ENCODE peak calls at places on chromosomes 12 and 14, in seven cellular contexts. L is HCT116, J is HepG2, Z is K562, V is SK-N-SH, K is H1, G is GM12878. T is an unnamed sample.

GRCh38 chr12:114851981-114852380 is 168.0 kb upstream of the TBX3 start:
- DNase-seq in V (no peak), G (no peak), J (no peak), K (no peak), L (no peak), Z (no peak), T (no peak)

GRCh38 chr12:87685696-87686095 is 343.5 kb downstream of the C12orf50 start:
- DNase-seq in L (no peak), V (no peak), J (no peak), Z (no peak), K (no peak), G (no peak), T (no peak)

GRCh38 chr14:100901391-100902183 is 1.9 kb downstream of the RTL1 start:
- DNase-seq in Z (no peak), G (no peak), V (peak), J (no peak), K (peak), L (no peak), T (no peak)

GRCh38 chr12:111444706-111445310 is 39.1 kb downstream of the SH2B3 start:
- DNase-seq in L (no peak), V (no peak), K (peak), J (no peak), G (peak), Z (no peak), T (no peak)

GRCh38 chr14:58639842-58640484 is 2.2 kb downstream of the DACT1 start:
- DNase-seq in K (no peak), Z (peak), J (peak), L (peak), G (peak), V (peak), T (peak)

GRCh38 chr12:11601647-11602046 is 47.8 kb upstream of the ETV6 start:
- DNase-seq in G (no peak), K (no peak), Z (no peak), V (no peak), J (no peak), L (no peak), T (no peak)

GRCh38 chr14:40312296-40312695 is 880.1 kb upstream of the FBXO33 start:
- DNase-seq in J (no peak), G (no peak), L (peak), K (no peak), V (no peak), Z (no peak), T (no peak)

GRCh38 chr12:5808956-5809355 is 136.1 kb downstream of the ANO2 start:
- DNase-seq in G (no peak), V (no peak), J (no peak), K (no peak), Z (no peak), L (peak), T (no peak)

GRCh38 chr12:49912345-49912744 is 8.6 kb upstream of the FAIM2 start:
- DNase-seq in V (no peak), J (no peak), L (no peak), K (no peak), G (no peak), Z (no peak), T (no peak)

GRCh38 chr14:94374749-94375148 is 13.7 kb downstream of the SERPINA1 start:
- DNase-seq in Z (no peak), K (no peak), G (no peak), L (no peak), V (no peak), J (no peak), T (no peak)

GRCh38 chr14:94446126-94446525 is 6.5 kb downstream of the SERPINA11 start:
- DNase-seq in K (no peak), Z (no peak), L (no peak), J (no peak), G (no peak), V (no peak), T (no peak)

GRCh38 chr12:108858399-108859074 is 1.2 kb upstream of the SSH1 start:
- DNase-seq in K (no peak), Z (no peak), V (no peak), G (no peak), J (no peak), L (no peak), T (no peak)

GRCh38 chr12:94150483-94151225 is 2.3 kb downstream of the PLXNC1 start:
- DNase-seq in Z (no peak), L (no peak), K (no peak), G (no peak), J (no peak), V (peak), T (no peak)

GRCh38 chr12:53552346-53553327 is 45.4 kb upstream of the NPFF start:
- DNase-seq in K (no peak), G (no peak), J (no peak), L (no peak), V (no peak), Z (no peak), T (no peak)

GRCh38 chr12:53550595-53550994 is 43.3 kb upstream of the NPFF start:
- DNase-seq in G (no peak), K (no peak), Z (no peak), L (no peak), V (no peak), J (no peak), T (no peak)

DNA sequence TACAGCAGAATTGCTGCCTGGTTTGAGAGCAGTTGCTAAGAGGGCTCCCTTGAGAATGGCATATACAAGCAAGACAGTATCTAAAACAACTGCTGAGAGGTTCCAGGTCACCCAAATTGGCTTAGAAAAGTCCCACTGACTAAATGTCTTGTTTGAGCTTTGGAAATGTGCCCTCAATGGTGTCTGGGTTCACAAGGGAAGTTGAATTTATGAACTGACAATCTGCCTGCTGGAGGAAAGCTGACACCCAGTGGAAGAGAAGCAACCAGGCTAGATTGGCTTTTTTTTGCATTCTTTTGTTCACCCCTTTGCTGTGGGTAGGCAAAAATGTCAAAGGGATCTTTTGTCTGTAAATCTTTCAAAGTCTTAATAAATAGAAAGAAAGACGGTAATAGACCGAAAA is 44.6 kb upstream of the NPFF start:
- DNase-seq in J (no peak), V (no peak), Z (no peak), L (no peak), K (no peak), G (no peak), T (no peak)
- TF ChIP-seq JUND in J (no peak), V (no peak), Z (no peak), L (no peak), K (no peak), G (no peak), T (no peak)

GRCh38 chr12:47021298-47021697 is 58.1 kb upstream of the PCED1B start:
- DNase-seq in J (peak), Z (peak), L (peak), V (peak), K (no peak), G (peak), T (peak)
- TF ChIP-seq JUND in J (no peak), Z (no peak), L (peak), V (peak), K (no peak), G (no peak), T (no peak)

GRCh38 chr14:34180428-34180827 is 229.6 kb upstream of the EGLN3 start:
- DNase-seq in G (no peak), Z (no peak), J (peak), L (no peak), V (no peak), K (no peak), T (no peak)

GRCh38 chr14:34175574-34175973 is 224.7 kb upstream of the EGLN3 start:
- DNase-seq in K (no peak), Z (no peak), J (no peak), G (peak), V (no peak), L (no peak), T (no peak)

GRCh38 chr14:34174973-34175372 is 224.1 kb upstream of the EGLN3 start:
- DNase-seq in L (no peak), K (no peak), V (no peak), G (no peak), Z (no peak), J (no peak), T (no peak)

GRCh38 chr14:34181308-34181707 is 230.4 kb upstream of the EGLN3 start:
- DNase-seq in L (no peak), J (no peak), Z (no peak), K (no peak), V (no peak), G (no peak), T (no peak)

GRCh38 chr14:34179723-34180122 is 228.8 kb upstream of the EGLN3 start:
- DNase-seq in J (no peak), Z (no peak), L (no peak), G (no peak), K (no peak), V (no peak), T (peak)
- TF ChIP-seq JUND in J (no peak), Z (no peak), L (no peak), G (no peak), K (no peak), V (no peak), T (no peak)

GRCh38 chr12:113142173-113142885 is 6.8 kb upstream of the RASAL1 start:
- DNase-seq in Z (no peak), L (no peak), V (peak), K (no peak), J (peak), G (no peak), T (no peak)
- TF ChIP-seq JUND in Z (no peak), L (no peak), V (no peak), K (no peak), J (no peak), G (no peak), T (no peak)

GRCh38 chr14:65303185-65303901 is 109.2 kb upstream of the FUT8 start:
- DNase-seq in G (no peak), L (no peak), J (no peak), V (no peak), K (no peak), Z (no peak), T (no peak)
- TF ChIP-seq JUND in G (no peak), L (no peak), J (no peak), V (no peak), K (no peak), Z (no peak), T (no peak)

DNA sequence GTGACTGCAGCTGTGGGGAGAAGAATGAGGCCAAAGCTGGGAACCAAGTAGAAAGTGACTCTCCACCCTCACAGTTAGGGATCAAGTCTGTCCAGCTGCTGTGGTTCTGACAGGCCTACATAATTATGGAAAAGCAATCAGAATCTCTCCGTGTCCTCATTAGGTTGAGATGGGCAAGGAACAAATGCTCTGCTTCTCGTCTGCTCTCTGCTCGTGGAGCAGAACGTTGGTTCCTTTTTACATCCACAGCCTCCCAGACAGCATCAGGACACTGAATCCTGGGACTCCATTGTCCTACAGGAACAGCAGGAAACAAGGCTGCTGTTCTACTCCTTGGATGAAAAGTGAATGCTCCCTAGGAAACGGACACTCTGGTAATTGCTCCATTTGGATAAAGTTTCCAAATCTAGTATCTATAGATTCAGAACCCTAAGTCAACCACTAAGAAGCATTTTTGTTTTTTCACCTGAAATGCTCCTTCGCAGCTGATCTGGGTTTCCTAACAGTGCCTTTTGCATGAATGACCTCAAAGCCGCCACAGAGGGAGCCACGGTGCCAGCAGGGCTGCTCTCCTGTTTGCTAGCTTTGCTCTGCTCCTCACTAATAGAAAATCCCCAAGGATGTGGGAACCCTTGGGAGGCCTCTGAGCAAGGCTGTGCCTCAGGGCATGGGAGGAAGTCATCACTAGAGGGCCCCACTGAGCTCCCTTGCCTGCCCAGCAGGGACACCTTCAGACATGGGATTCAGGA is 102.0 kb downstream of the EGLN3 start:
- DNase-seq in K (peak), G (no peak), Z (peak), J (peak), V (peak), L (peak), T (peak)
- TF ChIP-seq JUND in K (no peak), G (no peak), Z (peak), J (no peak), V (no peak), L (no peak), T (no peak)

GRCh38 chr14:102086346-102086971 is 385 bp downstream of the HSP90AA1 start:
- DNase-seq in L (no peak), K (no peak), Z (peak), J (no peak), G (no peak), V (peak), T (peak)
- TF ChIP-seq JUND in L (no peak), K (no peak), Z (peak), J (no peak), G (no peak), V (no peak), T (no peak)

GRCh38 chr12:45890276-45890675 is 100.1 kb downstream of the SCAF11 start:
- DNase-seq in K (no peak), G (no peak), J (no peak), V (no peak), L (no peak), Z (no peak), T (no peak)
- TF ChIP-seq JUND in K (no peak), G (no peak), J (no peak), V (no peak), L (no peak), Z (no peak), T (no peak)

GRCh38 chr14:34797747-34798583 is 77.2 kb downstream of the BAZ1A start:
- DNase-seq in V (no peak), G (no peak), L (no peak), J (peak), K (peak), Z (peak), T (no peak)
- TF ChIP-seq JUND in V (no peak), G (no peak), L (no peak), J (no peak), K (no peak), Z (no peak), T (no peak)

GRCh38 chr14:23543403-23543802 is 8.2 kb downstream of the ZFHX2 start:
- DNase-seq in Z (no peak), V (no peak), J (no peak), K (no peak), L (no peak), G (no peak), T (no peak)

GRCh38 chr14:23542261-23542660 is 9.3 kb downstream of the ZFHX2 start:
- DNase-seq in K (no peak), V (no peak), J (no peak), Z (no peak), G (no peak), L (no peak), T (no peak)

GRCh38 chr14:23545740-23546411 is 5.7 kb downstream of the ZFHX2 start:
- DNase-seq in J (peak), G (no peak), Z (no peak), K (no peak), L (no peak), V (no peak), T (no peak)

GRCh38 chr14:23546450-23547035 is 5.0 kb downstream of the ZFHX2 start:
- DNase-seq in J (no peak), L (no peak), Z (no peak), G (no peak), V (no peak), K (no peak), T (no peak)

GRCh38 chr14:23544511-23545447 is 6.8 kb downstream of the ZFHX2 start:
- DNase-seq in V (no peak), L (no peak), K (peak), G (no peak), Z (no peak), J (no peak), T (no peak)
- TF ChIP-seq JUND in V (no peak), L (no peak), K (no peak), G (no peak), Z (no peak), J (no peak), T (no peak)

T was measured in T47D.